ENCODE peak calls at places on chromosome 3, in ten cellular contexts. X is sigmoid colon; Y is heart right ventricle; Z is naive thymus-derived CD4-positive, alpha-beta T cell; B is GM23338; I is CD8-positive, alpha-beta memory T cell; W is psoas muscle; S is heart left ventricle; U is A673; V is testis. H is an unnamed sample. For H3K4me1, the result is how much of the 10 kb centered on the place peaks cover.

GRCh38 chr3:126463521-126463920 is 12.2 kb downstream of the ZXDC start:
- DNase-seq in I (no peak), Y (no peak), U (no peak), B (no peak), S (no peak), W (no peak), X (no peak), V (no peak), Z (no peak), H (no peak)

GRCh38 chr3:149020839-149021252 is 29.5 kb downstream of the GYG1 start:
- DNase-seq in S (no peak), I (no peak), U (no peak), Z (no peak), Y (no peak), V (no peak), W (no peak), X (no peak), B (peak), H (no peak)

GRCh38 chr3:25678581-25678980 is 13.9 kb upstream of the TOP2B start:
- DNase-seq in W (no peak), B (no peak), X (no peak), U (no peak), Z (no peak), S (no peak), Y (no peak), V (no peak), I (no peak), H (no peak)

GRCh38 chr3:5197022-5197421 is 9.5 kb downstream of the EDEM1 start:
- DNase-seq in Z (no peak), S (no peak), W (no peak), Y (no peak), V (no peak), U (no peak), X (no peak), B (no peak), I (no peak), H (no peak)

GRCh38 chr3:193029800-193030199 is 112.1 kb upstream of the MB21D2 start:
- DNase-seq in S (no peak), V (no peak), B (no peak), U (no peak), Z (no peak), Y (no peak), I (no peak), W (no peak), X (no peak), H (no peak)

GRCh38 chr3:107458871-107459270 is 63.9 kb upstream of the BBX start:
- DNase-seq in Z (no peak), I (no peak), W (no peak), U (no peak), X (no peak), B (no peak), S (no peak), V (no peak), Y (no peak), H (no peak)

GRCh38 chr3:52227117-52227516 is 1.7 kb upstream of the TLR9 start:
- DNase-seq in X (no peak), W (peak), Z (no peak), Y (no peak), S (no peak), U (no peak), B (no peak), V (no peak), I (no peak), H (no peak)

GRCh38 chr3:140363801-140364200 is 314.1 kb upstream of the TRIM42 start:
- DNase-seq in V (no peak), I (no peak), W (no peak), U (peak), B (no peak), Z (no peak), Y (peak), X (no peak), S (peak), H (no peak)

GRCh38 chr3:73365756-73366397 is 258.9 kb downstream of the PDZRN3 start:
- DNase-seq in S (peak), U (no peak), Y (peak), I (no peak), W (peak), X (peak), B (no peak), V (peak), Z (no peak), H (no peak)

GRCh38 chr3:72086712-72087093 is 301.8 kb upstream of the PROK2 start:
- DNase-seq in I (no peak), B (no peak), X (no peak), W (no peak), U (no peak), S (no peak), Y (no peak), V (no peak), Z (no peak), H (no peak)

GRCh38 chr3:53218136-53218535 is 37.7 kb downstream of the TKT start:
- DNase-seq in B (no peak), U (no peak), Y (no peak), I (no peak), Z (no peak), W (no peak), V (no peak), S (no peak), X (no peak), H (no peak)

GRCh38 chr3:97957617-97958311 is 14.5 kb downstream of the RIOX2 start:
- DNase-seq in Z (no peak), S (no peak), Y (no peak), U (no peak), B (no peak), I (no peak), X (peak), W (peak), V (no peak), H (no peak)

GRCh38 chr3:170997966-170998913 is 28.3 kb downstream of the SLC2A2 start:
- DNase-seq in S (no peak), X (no peak), Y (no peak), W (no peak), U (no peak), Z (no peak), B (no peak), V (no peak), I (no peak), H (no peak)

GRCh38 chr3:171001250-171001893 is 25.1 kb downstream of the SLC2A2 start:
- DNase-seq in B (no peak), I (no peak), U (no peak), X (no peak), W (no peak), V (no peak), Z (no peak), S (no peak), Y (no peak), H (no peak)

GRCh38 chr3:171000281-171000680 is 26.2 kb downstream of the SLC2A2 start:
- DNase-seq in B (no peak), Y (no peak), I (no peak), V (no peak), S (no peak), W (no peak), U (no peak), Z (no peak), X (no peak), H (no peak)

GRCh38 chr3:171001957-171002694 is 24.4 kb downstream of the SLC2A2 start:
- DNase-seq in Z (no peak), B (no peak), U (no peak), X (no peak), I (no peak), W (no peak), V (no peak), Y (no peak), S (no peak), H (no peak)

GRCh38 chr3:170999737-171000242 is 26.7 kb downstream of the SLC2A2 start:
- DNase-seq in Y (no peak), U (peak), I (no peak), W (no peak), B (no peak), Z (no peak), X (no peak), V (no peak), S (no peak), H (no peak)
- H3K4me1 ChIP-seq in Y (under half), U (under half), I (under half), W (under half), B (under half), Z (under half), X (under half), V (under half), S (under half), H (under half)

DNA sequence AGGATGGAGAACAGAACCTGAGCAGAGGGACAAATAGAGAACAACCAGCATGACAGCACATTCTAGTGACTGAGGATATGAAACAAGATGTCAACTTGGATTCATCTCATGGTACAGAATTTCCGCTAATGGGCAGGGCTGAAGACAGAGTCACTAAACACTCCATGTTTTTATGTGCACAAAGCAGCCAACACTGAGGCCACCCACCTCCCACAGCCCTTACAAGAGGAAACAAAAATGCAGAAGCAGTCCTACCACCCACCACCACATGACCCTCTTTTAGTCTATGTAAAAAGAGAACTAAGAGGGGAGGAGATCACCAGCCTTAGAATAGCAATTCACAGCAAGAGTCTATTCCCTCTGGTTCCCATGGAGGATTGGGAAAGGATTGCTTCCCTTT is 131.4 kb upstream of the UBE2E2 start:
- DNase-seq in Z (no peak), S (peak), B (no peak), X (no peak), W (no peak), I (no peak), U (no peak), Y (peak), V (no peak), H (no peak)
- H3K27ac ChIP-seq in Z (no peak), S (no peak), B (no peak), X (no peak), W (no peak), I (no peak), U (no peak), Y (no peak), V (no peak), H (no peak)

GRCh38 chr3:156685198-156685597 is 10.8 kb downstream of the TIPARP start:
- DNase-seq in B (no peak), U (no peak), I (no peak), V (no peak), X (no peak), Z (no peak), S (no peak), W (no peak), Y (no peak), H (no peak)
- H3K4me1 ChIP-seq in B (under half), U (half or more), I (half or more), V (under half), X (half or more), Z (half or more), S (half or more), W (half or more), Y (half or more), H (half or more)

GRCh38 chr3:195269375-195270078 is 1.4 kb downstream of the XXYLT1 start:
- DNase-seq in V (no peak), Z (no peak), I (no peak), U (no peak), X (no peak), Y (no peak), S (no peak), W (no peak), B (no peak), H (no peak)
- H3K27ac ChIP-seq in V (no peak), Z (no peak), I (peak), U (peak), X (no peak), Y (no peak), S (no peak), W (no peak), B (no peak), H (no peak)

H was measured in RWPE2.